ENCODE peak calls at places on chromosomes 13 and 19, in six cellular contexts. U is glutamatergic neuron, Y is neural crest cell, Z is cardiac fibroblast, C is epithelial cell of esophagus, W is Caco-2. F is an unnamed sample.
A peak's percentile ranks its signal among the peaks of the same experiment; 100 is the strongest.

GRCh38 chr13:106986687-106987434 is 418.9 kb upstream of the ARGLU1 start:
- DNase-seq in U (no peak), Y (no peak), Z (no peak), C (no peak), W (peak; percentile 23), F (no peak)

GRCh38 chr13:24493356-24493755 is 19.2 kb downstream of the PARP4 start:
- DNase-seq in U (no peak), Y (no peak), Z (no peak), C (no peak), W (no peak), F (no peak)

GRCh38 chr13:74132768-74133656 is 1.2 kb downstream of the KLF12 start:
- DNase-seq in U (peak; percentile 52), Y (peak; percentile 20), Z (peak; percentile 40), C (peak; percentile 20), W (no peak), F (peak; percentile 36)

GRCh38 chr13:99677388-99677951 is 176.2 kb downstream of the TM9SF2 start:
- DNase-seq in U (no peak), Y (no peak), Z (no peak), C (no peak), W (no peak), F (peak; percentile 11)

GRCh38 chr19:17779281-17779930 is 15.5 kb upstream of the B3GNT3 start:
- DNase-seq in U (peak; percentile 72), Y (peak; percentile 20), Z (peak; percentile 27), C (peak; percentile 74), W (no peak), F (peak; percentile 79)

GRCh38 chr13:86906458-86906857 is 764.7 kb upstream of the SLITRK5 start:
- DNase-seq in U (no peak), Y (no peak), Z (no peak), C (peak; percentile 36), W (no peak), F (no peak)

GRCh38 chr13:114259974-114260373 is 21.4 kb upstream of the UPF3A start:
- DNase-seq in U (no peak), Y (no peak), Z (no peak), C (no peak), W (no peak), F (no peak)

GRCh38 chr19:39223703-39224279 is 19.7 kb upstream of the SYCN start:
- DNase-seq in U (no peak), Y (no peak), Z (peak; percentile 38), C (peak; percentile 47), W (peak; percentile 70), F (peak; percentile 23)

GRCh38 chr13:59086147-59086546 is 1077.6 kb downstream of the DIAPH3 start:
- DNase-seq in U (no peak), Y (no peak), Z (peak; percentile 91), C (peak; percentile 4), W (no peak), F (peak; percentile 57)

GRCh38 chr13:33485247-33485646 is 199.7 kb upstream of the STARD13 start:
- DNase-seq in U (no peak), Y (no peak), Z (no peak), C (no peak), W (no peak), F (no peak)

GRCh38 chr13:112979406-112979902 is 10.4 kb downstream of the MCF2L start:
- DNase-seq in U (no peak), Y (no peak), Z (no peak), C (no peak), W (no peak), F (no peak)

GRCh38 chr19:2867025-2867991 is at the start of gene ZNF556:
- DNase-seq in U (no peak), Y (no peak), Z (no peak), C (peak; percentile 74), W (peak; percentile 79), F (no peak)

GRCh38 chr19:41344162-41344561 is 9.6 kb downstream of the TGFB1 start:
- DNase-seq in U (no peak), Y (no peak), Z (no peak), C (no peak), W (no peak), F (no peak)

GRCh38 chr19:41339936-41340335 is 13.8 kb downstream of the TGFB1 start:
- DNase-seq in U (no peak), Y (no peak), Z (no peak), C (peak; percentile 24), W (no peak), F (no peak)

GRCh38 chr19:41341669-41342490 is 11.8 kb downstream of the TGFB1 start:
- DNase-seq in U (no peak), Y (no peak), Z (no peak), C (no peak), W (peak; percentile 73), F (no peak)
- TF ChIP-seq CTCF in U (no peak), Y (no peak), Z (no peak), C (no peak), W (peak; percentile 84), F (no peak)

DNA sequence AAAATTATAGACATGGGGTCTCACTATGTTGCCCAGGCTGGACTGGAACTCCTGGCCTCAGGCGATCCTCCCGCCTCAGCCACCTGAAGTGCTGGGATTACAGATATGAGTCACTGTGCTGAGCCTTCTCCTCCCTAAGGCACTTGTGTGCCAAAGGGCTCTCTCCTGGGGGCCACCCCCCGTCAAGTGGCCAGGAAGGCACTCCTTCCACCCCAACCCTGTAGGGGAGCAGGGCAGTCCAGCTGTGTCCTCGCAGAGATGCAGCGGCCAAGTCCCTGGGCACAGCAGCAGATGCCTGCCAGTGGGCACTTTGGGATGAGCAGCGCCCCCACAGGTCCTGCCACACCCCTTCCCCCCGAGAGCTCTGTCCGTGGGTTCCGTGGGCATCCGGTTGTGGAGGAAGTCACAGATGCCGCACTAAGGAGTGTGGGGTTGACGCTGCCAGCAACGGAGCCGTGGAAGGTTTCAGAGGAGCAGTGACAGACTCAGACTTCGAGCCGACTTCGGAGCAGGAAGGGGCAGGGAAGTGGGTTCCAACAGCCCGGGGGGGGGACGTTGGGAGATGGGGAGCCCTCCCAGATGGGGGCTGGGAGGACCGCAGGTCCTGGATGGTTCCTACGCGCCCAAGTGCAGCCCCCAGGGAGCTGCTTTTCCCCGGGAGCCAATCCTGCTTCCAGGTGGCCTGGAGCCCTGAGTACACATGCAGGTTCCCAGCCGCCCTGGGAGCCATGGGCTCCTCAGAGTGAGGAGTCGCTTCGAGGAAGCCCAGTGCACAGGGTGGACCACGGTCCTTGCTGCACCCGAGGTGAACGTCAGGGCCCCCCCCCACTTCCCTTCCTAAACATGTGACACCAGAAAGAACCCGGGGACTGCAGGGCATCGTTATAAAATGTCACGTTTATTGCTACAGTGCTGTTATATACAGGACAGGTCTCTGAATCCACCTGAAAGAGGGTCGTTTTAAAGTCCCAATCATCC is 3.4 kb upstream of the UQCR11 start:
- DNase-seq in U (no peak), Y (no peak), Z (no peak), C (no peak), W (no peak), F (peak; percentile 28)
- TF ChIP-seq CTCF in U (no peak), Y (no peak), Z (no peak), C (no peak), W (no peak), F (no peak)

DNA sequence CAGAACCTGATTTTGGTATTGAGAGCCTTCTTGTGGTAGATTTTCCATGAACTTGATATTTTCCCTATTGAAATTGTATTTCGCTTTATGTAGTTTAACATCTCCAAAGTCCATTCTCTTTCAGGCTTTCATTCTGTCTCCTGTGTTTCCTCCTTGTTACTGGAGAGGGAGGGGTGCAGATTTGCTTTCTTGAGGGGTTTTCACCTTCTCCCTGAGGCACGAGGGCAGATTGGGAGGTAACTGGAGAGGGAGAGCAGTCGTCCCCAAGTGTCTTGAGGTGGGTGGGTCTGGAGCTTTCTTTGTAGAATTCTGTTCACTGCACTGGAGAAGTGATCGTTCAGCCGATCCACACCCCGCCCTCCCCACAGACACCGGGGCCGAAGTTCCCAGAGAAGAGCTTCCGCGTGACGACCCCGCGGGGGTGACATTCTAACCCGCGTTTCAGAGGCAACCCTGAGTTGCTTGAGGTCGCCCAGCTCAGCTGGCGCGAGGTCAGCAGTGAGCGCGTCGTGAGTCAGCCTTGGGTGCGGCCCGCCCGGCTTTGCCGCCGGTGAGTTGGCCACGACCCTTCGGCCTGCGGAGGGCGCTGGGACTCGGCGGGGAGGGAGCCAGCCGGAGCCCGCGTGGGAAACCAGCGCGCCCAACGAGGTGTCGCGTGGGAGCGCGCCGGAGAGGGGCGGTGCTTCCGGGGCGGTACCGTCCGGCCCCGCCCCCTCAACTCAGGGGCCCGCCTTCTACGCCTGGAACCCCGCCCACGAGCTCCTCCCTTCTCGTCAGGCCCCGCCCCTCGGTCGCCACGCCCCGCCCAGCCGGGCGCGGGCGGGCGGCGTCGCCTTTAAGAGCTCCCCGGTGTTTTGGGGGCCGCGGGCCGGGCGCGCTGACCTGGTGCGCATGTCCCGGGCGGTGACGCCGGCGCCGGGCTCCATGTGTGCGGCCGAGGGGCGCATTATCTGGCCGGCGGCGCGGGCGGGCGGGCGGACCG is at the start of gene GATAD2A:
- DNase-seq in U (peak; percentile 94), Y (peak; percentile 91), Z (peak; percentile 95), C (peak; percentile 92), W (peak; percentile 93), F (peak; percentile 95)
- TF ChIP-seq CTCF in U (no peak), Y (no peak), Z (peak; percentile 16), C (no peak), W (peak; percentile 44), F (no peak)

DNA sequence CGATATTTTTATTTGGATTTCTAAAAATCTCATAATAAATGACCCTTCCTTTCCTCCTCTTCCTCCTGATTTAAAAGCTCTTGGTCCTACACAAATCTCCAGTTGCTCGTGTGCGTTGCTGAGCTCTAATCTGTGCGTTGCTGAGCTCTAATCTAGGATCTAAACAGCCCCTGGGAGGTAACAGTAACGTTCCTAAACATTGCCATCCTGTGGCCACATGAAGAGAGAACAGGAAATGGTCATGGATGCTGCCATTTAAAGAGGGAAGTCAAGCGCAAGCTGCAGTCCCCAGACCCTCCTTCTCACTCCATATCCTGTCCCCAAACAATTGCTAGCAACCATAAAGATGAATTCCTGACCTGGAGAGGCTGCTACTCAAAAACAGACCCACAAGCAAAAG is 170.8 kb downstream of the NUFIP1 start:
- DNase-seq in U (no peak), Y (no peak), Z (peak; percentile 51), C (peak; percentile 48), W (peak; percentile 50), F (peak; percentile 28)
- TF ChIP-seq CTCF in U (no peak), Y (peak; percentile 52), Z (no peak), C (peak; percentile 28), W (peak; percentile 37), F (no peak)

F was measured in MCF 10A.